ENCODE peak calls at places on chromosomes 3 and 15, in ten cellular contexts. One of them, this sample, is unnamed. For H3K4me1, the result is how much of the 10 kb centered on the place peaks cover.

GRCh38 chr15:79849789-79850188 is 47.0 kb downstream of the MTHFS start:
- DNase-seq in CD8-positive, alpha-beta T cell: no peak
- DNase-seq in heart right ventricle: no peak
- DNase-seq in K562: peak
- DNase-seq in left lung: no peak
- DNase-seq in spleen: no peak
- DNase-seq in lung: no peak
- DNase-seq in A549: peak
- DNase-seq in CD8-positive, alpha-beta memory T cell: no peak
- DNase-seq in tibial artery: no peak
- DNase-seq in this sample: no peak

GRCh38 chr3:51704511-51704950 is 2.3 kb upstream of the GRM2 start:
- DNase-seq in heart right ventricle: no peak
- DNase-seq in A549: no peak
- DNase-seq in lung: no peak
- DNase-seq in CD8-positive, alpha-beta T cell: no peak
- DNase-seq in left lung: no peak
- DNase-seq in K562: no peak
- DNase-seq in spleen: peak
- DNase-seq in CD8-positive, alpha-beta memory T cell: peak
- DNase-seq in tibial artery: no peak
- DNase-seq in this sample: no peak

GRCh38 chr15:54941417-54941816 is 255.3 kb downstream of the RSL24D1 start:
- DNase-seq in K562: no peak
- DNase-seq in left lung: no peak
- DNase-seq in heart right ventricle: no peak
- DNase-seq in lung: no peak
- DNase-seq in spleen: no peak
- DNase-seq in A549: no peak
- DNase-seq in CD8-positive, alpha-beta T cell: no peak
- DNase-seq in CD8-positive, alpha-beta memory T cell: no peak
- DNase-seq in tibial artery: no peak
- DNase-seq in this sample: no peak

GRCh38 chr15:22873204-22873701 is 34.8 kb downstream of the NIPA2 start:
- DNase-seq in lung: no peak
- DNase-seq in tibial artery: no peak
- DNase-seq in K562: no peak
- DNase-seq in CD8-positive, alpha-beta memory T cell: no peak
- DNase-seq in CD8-positive, alpha-beta T cell: no peak
- DNase-seq in A549: no peak
- DNase-seq in heart right ventricle: no peak
- DNase-seq in spleen: peak
- DNase-seq in left lung: no peak
- DNase-seq in this sample: no peak

GRCh38 chr3:105594219-105594618 is 227.5 kb downstream of the ALCAM start:
- DNase-seq in CD8-positive, alpha-beta T cell: no peak
- DNase-seq in CD8-positive, alpha-beta memory T cell: no peak
- DNase-seq in K562: no peak
- DNase-seq in lung: no peak
- DNase-seq in left lung: no peak
- DNase-seq in tibial artery: no peak
- DNase-seq in spleen: no peak
- DNase-seq in A549: no peak
- DNase-seq in heart right ventricle: no peak
- DNase-seq in this sample: no peak

GRCh38 chr15:30904812-30905211 is 1.1 kb downstream of the FAN1 start:
- DNase-seq in heart right ventricle: no peak
- DNase-seq in left lung: no peak
- DNase-seq in tibial artery: no peak
- DNase-seq in lung: no peak
- DNase-seq in CD8-positive, alpha-beta T cell: no peak
- DNase-seq in K562: no peak
- DNase-seq in A549: no peak
- DNase-seq in spleen: no peak
- DNase-seq in CD8-positive, alpha-beta memory T cell: no peak
- DNase-seq in this sample: no peak

GRCh38 chr3:134543113-134543512 is 57.3 kb downstream of the CEP63 start:
- DNase-seq in K562: no peak
- DNase-seq in tibial artery: no peak
- DNase-seq in CD8-positive, alpha-beta T cell: no peak
- DNase-seq in left lung: no peak
- DNase-seq in spleen: peak
- DNase-seq in heart right ventricle: no peak
- DNase-seq in lung: no peak
- DNase-seq in CD8-positive, alpha-beta memory T cell: no peak
- DNase-seq in A549: no peak
- DNase-seq in this sample: no peak

GRCh38 chr3:62445267-62445666 is 71.9 kb upstream of the FEZF2 start:
- DNase-seq in CD8-positive, alpha-beta T cell: no peak
- DNase-seq in CD8-positive, alpha-beta memory T cell: no peak
- DNase-seq in left lung: no peak
- DNase-seq in K562: no peak
- DNase-seq in spleen: no peak
- DNase-seq in tibial artery: no peak
- DNase-seq in lung: no peak
- DNase-seq in heart right ventricle: no peak
- DNase-seq in A549: no peak
- DNase-seq in this sample: no peak

DNA sequence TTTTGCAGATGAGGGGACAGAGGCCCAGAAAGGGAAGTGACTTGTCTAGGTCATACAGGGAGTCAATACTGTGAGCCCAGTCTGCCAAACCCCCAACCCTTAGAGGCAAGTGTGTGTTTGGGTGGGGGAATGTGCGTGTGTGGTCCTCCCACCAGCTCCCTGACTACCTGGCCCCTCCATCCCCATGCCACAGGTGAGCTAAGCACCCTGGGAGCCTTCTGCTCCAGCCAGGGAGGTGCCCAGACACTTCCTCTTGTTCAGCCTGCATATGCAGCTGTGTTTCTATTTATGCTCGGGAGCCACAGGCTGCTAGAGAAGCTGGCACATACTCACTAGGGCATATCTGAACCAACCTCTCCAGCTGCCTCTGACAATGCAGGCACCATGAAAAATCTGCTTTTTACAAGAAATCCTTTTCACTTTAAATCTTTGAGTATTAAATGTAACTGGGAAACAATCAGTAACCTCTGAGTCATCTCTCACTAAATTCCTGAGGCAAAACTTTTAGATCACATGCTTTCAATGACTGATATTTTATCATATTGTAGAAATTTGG is 20.7 kb downstream of the TBC1D2B start:
- DNase-seq in heart right ventricle: no peak
- DNase-seq in CD8-positive, alpha-beta T cell: no peak
- DNase-seq in tibial artery: no peak
- DNase-seq in K562: no peak
- DNase-seq in A549: no peak
- DNase-seq in lung: no peak
- DNase-seq in spleen: no peak
- DNase-seq in left lung: no peak
- DNase-seq in CD8-positive, alpha-beta memory T cell: peak
- DNase-seq in this sample: no peak
- H3K27ac ChIP-seq in heart right ventricle: no peak
- H3K27ac ChIP-seq in CD8-positive, alpha-beta T cell: peak
- H3K27ac ChIP-seq in tibial artery: peak
- H3K27ac ChIP-seq in K562: no peak
- H3K27ac ChIP-seq in A549: peak
- H3K27ac ChIP-seq in lung: no peak
- H3K27ac ChIP-seq in spleen: peak
- H3K27ac ChIP-seq in left lung: peak
- H3K27ac ChIP-seq in CD8-positive, alpha-beta memory T cell: no peak
- H3K27ac ChIP-seq in this sample: peak

DNA sequence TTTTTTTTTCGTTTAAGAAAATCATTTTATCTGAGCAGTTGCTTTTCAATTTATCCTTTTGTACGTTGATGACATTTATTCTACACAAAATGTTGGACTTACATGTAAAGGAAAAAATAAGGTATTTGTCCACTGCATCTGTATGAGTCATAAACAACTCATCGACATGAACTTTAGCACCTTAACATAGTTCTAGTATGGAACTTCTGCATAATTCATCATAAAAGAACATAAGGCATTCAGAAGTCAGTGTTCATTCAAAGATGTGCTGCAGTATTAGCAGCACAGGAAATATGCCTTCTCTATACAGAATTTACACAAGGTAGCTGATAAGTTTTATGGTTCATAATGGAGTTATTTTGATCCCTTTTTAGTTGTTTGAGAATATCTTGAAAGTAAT is 801.6 kb downstream of the CADM2 start:
- DNase-seq in CD8-positive, alpha-beta T cell: no peak
- DNase-seq in tibial artery: no peak
- DNase-seq in left lung: no peak
- DNase-seq in CD8-positive, alpha-beta memory T cell: no peak
- DNase-seq in K562: no peak
- DNase-seq in lung: no peak
- DNase-seq in spleen: no peak
- DNase-seq in heart right ventricle: no peak
- DNase-seq in A549: no peak
- DNase-seq in this sample: no peak
- H3K4me1 ChIP-seq in CD8-positive, alpha-beta T cell: under half
- H3K4me1 ChIP-seq in tibial artery: under half
- H3K4me1 ChIP-seq in left lung: under half
- H3K4me1 ChIP-seq in CD8-positive, alpha-beta memory T cell: under half
- H3K4me1 ChIP-seq in K562: under half
- H3K4me1 ChIP-seq in lung: under half
- H3K4me1 ChIP-seq in spleen: under half
- H3K4me1 ChIP-seq in heart right ventricle: under half
- H3K4me1 ChIP-seq in A549: under half
- H3K4me1 ChIP-seq in this sample: under half

GRCh38 chr15:63609448-63609847 is 12.3 kb downstream of the FBXL22 start:
- DNase-seq in lung: no peak
- DNase-seq in CD8-positive, alpha-beta memory T cell: no peak
- DNase-seq in spleen: no peak
- DNase-seq in K562: no peak
- DNase-seq in A549: no peak
- DNase-seq in tibial artery: no peak
- DNase-seq in left lung: no peak
- DNase-seq in CD8-positive, alpha-beta T cell: no peak
- DNase-seq in heart right ventricle: no peak
- DNase-seq in this sample: no peak

GRCh38 chr15:63610209-63610841 is 13.1 kb downstream of the FBXL22 start:
- DNase-seq in CD8-positive, alpha-beta memory T cell: peak
- DNase-seq in left lung: peak
- DNase-seq in tibial artery: peak
- DNase-seq in K562: peak
- DNase-seq in heart right ventricle: no peak
- DNase-seq in CD8-positive, alpha-beta T cell: peak
- DNase-seq in lung: peak
- DNase-seq in spleen: no peak
- DNase-seq in A549: peak
- DNase-seq in this sample: peak

GRCh38 chr15:63608989-63609388 is 11.8 kb downstream of the FBXL22 start:
- DNase-seq in CD8-positive, alpha-beta T cell: no peak
- DNase-seq in left lung: no peak
- DNase-seq in lung: no peak
- DNase-seq in A549: no peak
- DNase-seq in CD8-positive, alpha-beta memory T cell: no peak
- DNase-seq in spleen: no peak
- DNase-seq in tibial artery: no peak
- DNase-seq in heart right ventricle: no peak
- DNase-seq in K562: no peak
- DNase-seq in this sample: no peak

GRCh38 chr15:63611217-63611616 is 14.0 kb downstream of the FBXL22 start:
- DNase-seq in CD8-positive, alpha-beta T cell: no peak
- DNase-seq in CD8-positive, alpha-beta memory T cell: no peak
- DNase-seq in lung: no peak
- DNase-seq in K562: no peak
- DNase-seq in tibial artery: no peak
- DNase-seq in heart right ventricle: no peak
- DNase-seq in spleen: no peak
- DNase-seq in A549: no peak
- DNase-seq in left lung: no peak
- DNase-seq in this sample: no peak

GRCh38 chr15:63612300-63612699 is 15.1 kb downstream of the FBXL22 start:
- DNase-seq in CD8-positive, alpha-beta memory T cell: no peak
- DNase-seq in lung: no peak
- DNase-seq in tibial artery: no peak
- DNase-seq in A549: no peak
- DNase-seq in CD8-positive, alpha-beta T cell: no peak
- DNase-seq in heart right ventricle: no peak
- DNase-seq in spleen: no peak
- DNase-seq in left lung: no peak
- DNase-seq in K562: no peak
- DNase-seq in this sample: no peak
- H3K27ac ChIP-seq in CD8-positive, alpha-beta memory T cell: no peak
- H3K27ac ChIP-seq in lung: no peak
- H3K27ac ChIP-seq in tibial artery: no peak
- H3K27ac ChIP-seq in A549: no peak
- H3K27ac ChIP-seq in CD8-positive, alpha-beta T cell: no peak
- H3K27ac ChIP-seq in heart right ventricle: no peak
- H3K27ac ChIP-seq in spleen: no peak
- H3K27ac ChIP-seq in left lung: no peak
- H3K27ac ChIP-seq in K562: no peak
- H3K27ac ChIP-seq in this sample: no peak

GRCh38 chr15:84599906-84600305 is 903 bp upstream of the ZSCAN2 start:
- DNase-seq in CD8-positive, alpha-beta memory T cell: no peak
- DNase-seq in left lung: no peak
- DNase-seq in CD8-positive, alpha-beta T cell: no peak
- DNase-seq in tibial artery: no peak
- DNase-seq in lung: no peak
- DNase-seq in A549: no peak
- DNase-seq in spleen: peak
- DNase-seq in heart right ventricle: no peak
- DNase-seq in K562: no peak
- DNase-seq in this sample: no peak

GRCh38 chr15:84600331-84600686 is 500 bp upstream of the ZSCAN2 start:
- DNase-seq in left lung: peak
- DNase-seq in lung: peak
- DNase-seq in CD8-positive, alpha-beta T cell: no peak
- DNase-seq in heart right ventricle: peak
- DNase-seq in K562: peak
- DNase-seq in tibial artery: peak
- DNase-seq in spleen: peak
- DNase-seq in CD8-positive, alpha-beta memory T cell: peak
- DNase-seq in A549: peak
- DNase-seq in this sample: peak

GRCh38 chr15:84603630-84604379 is 3.0 kb downstream of the ZSCAN2 start:
- DNase-seq in CD8-positive, alpha-beta T cell: no peak
- DNase-seq in heart right ventricle: no peak
- DNase-seq in A549: no peak
- DNase-seq in tibial artery: no peak
- DNase-seq in K562: no peak
- DNase-seq in spleen: no peak
- DNase-seq in lung: no peak
- DNase-seq in left lung: no peak
- DNase-seq in CD8-positive, alpha-beta memory T cell: no peak
- DNase-seq in this sample: no peak

GRCh38 chr15:84600687-84601554 is at the start of gene ZSCAN2:
- DNase-seq in heart right ventricle: peak
- DNase-seq in tibial artery: peak
- DNase-seq in left lung: peak
- DNase-seq in K562: peak
- DNase-seq in CD8-positive, alpha-beta memory T cell: peak
- DNase-seq in CD8-positive, alpha-beta T cell: peak
- DNase-seq in A549: peak
- DNase-seq in spleen: peak
- DNase-seq in lung: peak
- DNase-seq in this sample: peak

DNA sequence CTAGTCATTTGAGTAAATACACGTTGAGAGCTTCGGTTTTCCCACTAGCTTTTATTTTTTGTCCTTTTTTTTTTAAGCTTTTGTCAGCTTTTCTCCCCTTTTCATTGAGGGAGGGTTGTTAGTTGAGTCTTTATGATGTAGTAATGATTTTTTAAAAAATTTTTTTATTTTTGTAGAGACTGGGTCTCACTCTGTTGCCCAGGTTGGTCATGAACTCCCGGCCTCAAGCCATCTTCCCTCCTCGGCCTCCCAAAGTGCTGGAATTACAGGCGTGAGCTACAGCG is 688 bp downstream of the ZSCAN2 start:
- DNase-seq in K562: no peak
- DNase-seq in A549: no peak
- DNase-seq in CD8-positive, alpha-beta T cell: no peak
- DNase-seq in lung: no peak
- DNase-seq in spleen: no peak
- DNase-seq in CD8-positive, alpha-beta memory T cell: no peak
- DNase-seq in left lung: no peak
- DNase-seq in tibial artery: no peak
- DNase-seq in heart right ventricle: no peak
- DNase-seq in this sample: no peak
- H3K4me1 ChIP-seq in K562: under half
- H3K4me1 ChIP-seq in A549: under half
- H3K4me1 ChIP-seq in CD8-positive, alpha-beta T cell: under half
- H3K4me1 ChIP-seq in lung: under half
- H3K4me1 ChIP-seq in spleen: half or more
- H3K4me1 ChIP-seq in CD8-positive, alpha-beta memory T cell: under half
- H3K4me1 ChIP-seq in left lung: under half
- H3K4me1 ChIP-seq in tibial artery: under half
- H3K4me1 ChIP-seq in heart right ventricle: under half
- H3K4me1 ChIP-seq in this sample: half or more